ENCODE peak calls at places on chromosomes 2 and 18, in six cellular contexts. One of them, this sample, is unnamed.

GRCh38 chr2:88626171-88627054 is 851 bp downstream of the EIF2AK3 start:
- DNase-seq in stimulated activated CD4-positive, alpha-beta T cell treated with anti-CD3 and anti-CD28 coated beads, TNF-alpha, amount 100 ng/mL, for 4 hours: peak; percentile 20
- DNase-seq in SW480: peak; percentile 8
- DNase-seq in RWPE2: no peak
- DNase-seq in mucosa of gallbladder: peak; percentile 21
- DNase-seq in Right ventricle myocardium superior: peak; percentile 55
- DNase-seq in this sample: no peak

GRCh38 chr2:168432565-168433186 is 23.4 kb upstream of the CERS6 start:
- DNase-seq in Right ventricle myocardium superior: no peak
- DNase-seq in SW480: no peak
- DNase-seq in stimulated activated CD4-positive, alpha-beta T cell treated with anti-CD3 and anti-CD28 coated beads, TNF-alpha, amount 100 ng/mL, for 4 hours: no peak
- DNase-seq in RWPE2: no peak
- DNase-seq in mucosa of gallbladder: no peak
- DNase-seq in this sample: no peak

GRCh38 chr2:11771971-11772615 is 25.7 kb downstream of the LPIN1 start:
- DNase-seq in Right ventricle myocardium superior: no peak
- DNase-seq in RWPE2: no peak
- DNase-seq in stimulated activated CD4-positive, alpha-beta T cell treated with anti-CD3 and anti-CD28 coated beads, TNF-alpha, amount 100 ng/mL, for 4 hours: no peak
- DNase-seq in SW480: no peak
- DNase-seq in mucosa of gallbladder: no peak
- DNase-seq in this sample: no peak

GRCh38 chr2:207416936-207417718 is 112.6 kb upstream of the CREB1 start:
- DNase-seq in Right ventricle myocardium superior: no peak
- DNase-seq in RWPE2: no peak
- DNase-seq in SW480: no peak
- DNase-seq in mucosa of gallbladder: no peak
- DNase-seq in stimulated activated CD4-positive, alpha-beta T cell treated with anti-CD3 and anti-CD28 coated beads, TNF-alpha, amount 100 ng/mL, for 4 hours: no peak
- DNase-seq in this sample: no peak

GRCh38 chr2:173898178-173898668 is 67.0 kb downstream of the SP3 start:
- DNase-seq in SW480: no peak
- DNase-seq in Right ventricle myocardium superior: no peak
- DNase-seq in stimulated activated CD4-positive, alpha-beta T cell treated with anti-CD3 and anti-CD28 coated beads, TNF-alpha, amount 100 ng/mL, for 4 hours: no peak
- DNase-seq in mucosa of gallbladder: no peak
- DNase-seq in RWPE2: no peak
- DNase-seq in this sample: no peak

GRCh38 chr2:60836491-60836890 is 44.9 kb upstream of the REL start:
- DNase-seq in RWPE2: no peak
- DNase-seq in mucosa of gallbladder: no peak
- DNase-seq in SW480: no peak
- DNase-seq in Right ventricle myocardium superior: no peak
- DNase-seq in stimulated activated CD4-positive, alpha-beta T cell treated with anti-CD3 and anti-CD28 coated beads, TNF-alpha, amount 100 ng/mL, for 4 hours: no peak
- DNase-seq in this sample: no peak

GRCh38 chr2:143264851-143265250 is 135.6 kb downstream of the ARHGAP15 start:
- DNase-seq in stimulated activated CD4-positive, alpha-beta T cell treated with anti-CD3 and anti-CD28 coated beads, TNF-alpha, amount 100 ng/mL, for 4 hours: no peak
- DNase-seq in RWPE2: no peak
- DNase-seq in Right ventricle myocardium superior: no peak
- DNase-seq in mucosa of gallbladder: no peak
- DNase-seq in SW480: no peak
- DNase-seq in this sample: no peak

GRCh38 chr18:31498450-31499156 is 626 bp downstream of the DSG2 start:
- DNase-seq in RWPE2: no peak
- DNase-seq in Right ventricle myocardium superior: no peak
- DNase-seq in mucosa of gallbladder: no peak
- DNase-seq in stimulated activated CD4-positive, alpha-beta T cell treated with anti-CD3 and anti-CD28 coated beads, TNF-alpha, amount 100 ng/mL, for 4 hours: no peak
- DNase-seq in SW480: no peak
- DNase-seq in this sample: peak; percentile 22

GRCh38 chr2:42169869-42170465 is 814 bp downstream of the EML4 start:
- DNase-seq in Right ventricle myocardium superior: no peak
- DNase-seq in mucosa of gallbladder: no peak
- DNase-seq in SW480: no peak
- DNase-seq in RWPE2: no peak
- DNase-seq in stimulated activated CD4-positive, alpha-beta T cell treated with anti-CD3 and anti-CD28 coated beads, TNF-alpha, amount 100 ng/mL, for 4 hours: no peak
- DNase-seq in this sample: no peak

GRCh38 chr2:137729305-137729704 is 235.0 kb upstream of the HNMT start:
- DNase-seq in RWPE2: no peak
- DNase-seq in SW480: no peak
- DNase-seq in stimulated activated CD4-positive, alpha-beta T cell treated with anti-CD3 and anti-CD28 coated beads, TNF-alpha, amount 100 ng/mL, for 4 hours: no peak
- DNase-seq in Right ventricle myocardium superior: no peak
- DNase-seq in mucosa of gallbladder: no peak
- DNase-seq in this sample: no peak

GRCh38 chr2:232901711-232902578 is 31.9 kb downstream of the SNORC start:
- DNase-seq in mucosa of gallbladder: no peak
- DNase-seq in SW480: peak; percentile 80
- DNase-seq in Right ventricle myocardium superior: no peak
- DNase-seq in RWPE2: peak; percentile 83
- DNase-seq in stimulated activated CD4-positive, alpha-beta T cell treated with anti-CD3 and anti-CD28 coated beads, TNF-alpha, amount 100 ng/mL, for 4 hours: no peak
- DNase-seq in this sample: no peak

GRCh38 chr2:230885467-230886130 is 20.9 kb downstream of the ITM2C start:
- DNase-seq in Right ventricle myocardium superior: peak; percentile 46
- DNase-seq in mucosa of gallbladder: no peak
- DNase-seq in RWPE2: no peak
- DNase-seq in SW480: no peak
- DNase-seq in stimulated activated CD4-positive, alpha-beta T cell treated with anti-CD3 and anti-CD28 coated beads, TNF-alpha, amount 100 ng/mL, for 4 hours: no peak
- DNase-seq in this sample: peak; percentile 32

GRCh38 chr2:20617892-20618467 is 32.9 kb downstream of the HS1BP3 start:
- DNase-seq in stimulated activated CD4-positive, alpha-beta T cell treated with anti-CD3 and anti-CD28 coated beads, TNF-alpha, amount 100 ng/mL, for 4 hours: no peak
- DNase-seq in RWPE2: peak; percentile 89
- DNase-seq in mucosa of gallbladder: peak; percentile 97
- DNase-seq in SW480: peak; percentile 73
- DNase-seq in Right ventricle myocardium superior: peak; percentile 97
- DNase-seq in this sample: peak; percentile 80

GRCh38 chr2:105102963-105103421 is 65.1 kb downstream of the MRPS9 start:
- DNase-seq in mucosa of gallbladder: no peak
- DNase-seq in Right ventricle myocardium superior: no peak
- DNase-seq in SW480: peak; percentile 88
- DNase-seq in stimulated activated CD4-positive, alpha-beta T cell treated with anti-CD3 and anti-CD28 coated beads, TNF-alpha, amount 100 ng/mL, for 4 hours: no peak
- DNase-seq in RWPE2: peak; percentile 69
- DNase-seq in this sample: no peak

GRCh38 chr2:120605231-120605935 is 130.3 kb upstream of the GLI2 start:
- DNase-seq in RWPE2: no peak
- DNase-seq in stimulated activated CD4-positive, alpha-beta T cell treated with anti-CD3 and anti-CD28 coated beads, TNF-alpha, amount 100 ng/mL, for 4 hours: no peak
- DNase-seq in Right ventricle myocardium superior: no peak
- DNase-seq in SW480: no peak
- DNase-seq in mucosa of gallbladder: no peak
- DNase-seq in this sample: no peak

GRCh38 chr2:200086911-200087310 is 131.5 kb downstream of the MAIP1 start:
- DNase-seq in Right ventricle myocardium superior: no peak
- DNase-seq in SW480: no peak
- DNase-seq in RWPE2: no peak
- DNase-seq in mucosa of gallbladder: no peak
- DNase-seq in stimulated activated CD4-positive, alpha-beta T cell treated with anti-CD3 and anti-CD28 coated beads, TNF-alpha, amount 100 ng/mL, for 4 hours: no peak
- DNase-seq in this sample: no peak

GRCh38 chr2:133500967-133501366 is 67.3 kb downstream of the NCKAP5 start:
- DNase-seq in Right ventricle myocardium superior: no peak
- DNase-seq in SW480: no peak
- DNase-seq in mucosa of gallbladder: no peak
- DNase-seq in RWPE2: no peak
- DNase-seq in stimulated activated CD4-positive, alpha-beta T cell treated with anti-CD3 and anti-CD28 coated beads, TNF-alpha, amount 100 ng/mL, for 4 hours: no peak
- DNase-seq in this sample: no peak

GRCh38 chr2:128040166-128040771 is 12.4 kb upstream of the SAP130 start:
- DNase-seq in stimulated activated CD4-positive, alpha-beta T cell treated with anti-CD3 and anti-CD28 coated beads, TNF-alpha, amount 100 ng/mL, for 4 hours: no peak
- DNase-seq in Right ventricle myocardium superior: no peak
- DNase-seq in SW480: no peak
- DNase-seq in mucosa of gallbladder: no peak
- DNase-seq in RWPE2: no peak
- DNase-seq in this sample: no peak

GRCh38 chr2:116832148-116832547 is 982.3 kb upstream of the DDX18 start:
- DNase-seq in stimulated activated CD4-positive, alpha-beta T cell treated with anti-CD3 and anti-CD28 coated beads, TNF-alpha, amount 100 ng/mL, for 4 hours: no peak
- DNase-seq in RWPE2: no peak
- DNase-seq in mucosa of gallbladder: no peak
- DNase-seq in SW480: no peak
- DNase-seq in Right ventricle myocardium superior: no peak
- DNase-seq in this sample: no peak

GRCh38 chr2:26757873-26758789 is 6.0 kb upstream of the SLC35F6 start:
- DNase-seq in mucosa of gallbladder: peak; percentile 70
- DNase-seq in RWPE2: peak; percentile 81
- DNase-seq in Right ventricle myocardium superior: peak; percentile 10
- DNase-seq in SW480: peak; percentile 97
- DNase-seq in stimulated activated CD4-positive, alpha-beta T cell treated with anti-CD3 and anti-CD28 coated beads, TNF-alpha, amount 100 ng/mL, for 4 hours: no peak
- DNase-seq in this sample: peak; percentile 99

GRCh38 chr2:227774895-227775842 is 29.5 kb downstream of the SCYGR8 start:
- DNase-seq in stimulated activated CD4-positive, alpha-beta T cell treated with anti-CD3 and anti-CD28 coated beads, TNF-alpha, amount 100 ng/mL, for 4 hours: no peak
- DNase-seq in Right ventricle myocardium superior: no peak
- DNase-seq in RWPE2: no peak
- DNase-seq in SW480: no peak
- DNase-seq in mucosa of gallbladder: no peak
- DNase-seq in this sample: no peak

GRCh38 chr2:171217330-171217729 is 56.6 kb upstream of the TLK1 start:
- DNase-seq in Right ventricle myocardium superior: no peak
- DNase-seq in mucosa of gallbladder: no peak
- DNase-seq in RWPE2: no peak
- DNase-seq in stimulated activated CD4-positive, alpha-beta T cell treated with anti-CD3 and anti-CD28 coated beads, TNF-alpha, amount 100 ng/mL, for 4 hours: no peak
- DNase-seq in SW480: no peak
- DNase-seq in this sample: no peak

GRCh38 chr2:37389984-37390765 is 45.7 kb downstream of the QPCT start:
- DNase-seq in stimulated activated CD4-positive, alpha-beta T cell treated with anti-CD3 and anti-CD28 coated beads, TNF-alpha, amount 100 ng/mL, for 4 hours: peak; percentile 45
- DNase-seq in RWPE2: no peak
- DNase-seq in mucosa of gallbladder: no peak
- DNase-seq in SW480: peak; percentile 90
- DNase-seq in Right ventricle myocardium superior: no peak
- DNase-seq in this sample: peak; percentile 70

GRCh38 chr2:38190542-38191218 is 114.7 kb upstream of the CYP1B1 start:
- DNase-seq in RWPE2: no peak
- DNase-seq in Right ventricle myocardium superior: no peak
- DNase-seq in stimulated activated CD4-positive, alpha-beta T cell treated with anti-CD3 and anti-CD28 coated beads, TNF-alpha, amount 100 ng/mL, for 4 hours: no peak
- DNase-seq in mucosa of gallbladder: no peak
- DNase-seq in SW480: no peak
- DNase-seq in this sample: no peak

GRCh38 chr2:85662899-85663683 is 4.9 kb downstream of the SFTPB start:
- DNase-seq in SW480: peak; percentile 61
- DNase-seq in Right ventricle myocardium superior: no peak
- DNase-seq in stimulated activated CD4-positive, alpha-beta T cell treated with anti-CD3 and anti-CD28 coated beads, TNF-alpha, amount 100 ng/mL, for 4 hours: no peak
- DNase-seq in RWPE2: no peak
- DNase-seq in mucosa of gallbladder: no peak
- DNase-seq in this sample: peak; percentile 36

GRCh38 chr2:158174956-158175355 is 73.3 kb downstream of the UPP2 start:
- DNase-seq in stimulated activated CD4-positive, alpha-beta T cell treated with anti-CD3 and anti-CD28 coated beads, TNF-alpha, amount 100 ng/mL, for 4 hours: no peak
- DNase-seq in SW480: no peak
- DNase-seq in RWPE2: no peak
- DNase-seq in Right ventricle myocardium superior: no peak
- DNase-seq in mucosa of gallbladder: no peak
- DNase-seq in this sample: no peak

GRCh38 chr18:51988277-51988676 is 351.7 kb upstream of the DCC start:
- DNase-seq in mucosa of gallbladder: no peak
- DNase-seq in RWPE2: no peak
- DNase-seq in SW480: no peak
- DNase-seq in Right ventricle myocardium superior: no peak
- DNase-seq in stimulated activated CD4-positive, alpha-beta T cell treated with anti-CD3 and anti-CD28 coated beads, TNF-alpha, amount 100 ng/mL, for 4 hours: no peak
- DNase-seq in this sample: no peak

GRCh38 chr2:2328847-2329246 is 2.2 kb downstream of the MYT1L start:
- DNase-seq in stimulated activated CD4-positive, alpha-beta T cell treated with anti-CD3 and anti-CD28 coated beads, TNF-alpha, amount 100 ng/mL, for 4 hours: no peak
- DNase-seq in mucosa of gallbladder: no peak
- DNase-seq in Right ventricle myocardium superior: no peak
- DNase-seq in SW480: peak; percentile 35
- DNase-seq in RWPE2: no peak
- DNase-seq in this sample: no peak

This sample was measured in SK-MEL-5.